ENCODE peak calls at places on chromosomes 4 and X, in four cellular contexts. W, O, L and D are unnamed samples.

GRCh38 chr4:41799126-41799525 is 50.6 kb upstream of the PHOX2B start:
- DNase-seq in O (no peak), L (no peak), W (no peak), D (no peak)

GRCh38 chr4:111689731-111690130 is 455.5 kb upstream of the FAM241A start:
- DNase-seq in O (peak), W (peak), L (no peak), D (no peak)

GRCh38 chrX:130196453-130196852 is 24.7 kb downstream of the RAB33A start:
- DNase-seq in O (peak), L (no peak), W (no peak), D (no peak)

GRCh38 chr4:67288964-67289363 is 256.3 kb downstream of the CENPC start:
- DNase-seq in O (peak), L (peak), W (no peak), D (no peak)

GRCh38 chr4:30719363-30720020 is 677 bp upstream of the PCDH7 start:
- DNase-seq in L (peak), O (peak), W (peak), D (no peak)

GRCh38 chrX:41150043-41150442 is 64.8 kb downstream of the USP9X start:
- DNase-seq in O (no peak), W (no peak), L (no peak), D (no peak)

GRCh38 chr4:185201983-185202962 is 1.5 kb downstream of the CFAP97 start:
- DNase-seq in W (peak), L (peak), O (peak), D (peak)

GRCh38 chr4:128220286-128221235 is 67.1 kb downstream of the PGRMC2 start:
- DNase-seq in W (peak), L (no peak), O (peak), D (peak)

GRCh38 chr4:184420881-184421416 is 53.4 kb downstream of the IRF2 start:
- DNase-seq in O (no peak), W (no peak), L (no peak), D (no peak)

GRCh38 chr4:139595989-139596679 is 40.1 kb upstream of the SETD7 start:
- DNase-seq in W (peak), L (no peak), O (peak), D (peak)

GRCh38 chr4:15955670-15956069 is 7.3 kb downstream of the FGFBP2 start:
- DNase-seq in W (peak), O (peak), L (no peak), D (peak)

GRCh38 chr4:56908206-56909082 is 744 bp downstream of the REST start:
- DNase-seq in O (peak), L (peak), W (peak), D (peak)

GRCh38 chr4:173415885-173416658 is 17.2 kb upstream of the SCRG1 start:
- DNase-seq in O (no peak), W (no peak), L (no peak), D (peak)

GRCh38 chr4:98566491-98567008 is 91.9 kb downstream of the TSPAN5 start:
- DNase-seq in W (peak), O (peak), L (no peak), D (no peak)

GRCh38 chrX:68443155-68443868 is 10.0 kb upstream of the OPHN1 start:
- DNase-seq in W (peak), O (peak), L (no peak), D (peak)

GRCh38 chr4:7573692-7574091 is 139.0 kb upstream of the PSAPL1 start:
- DNase-seq in O (no peak), W (no peak), L (no peak), D (no peak)
- H3K23ac ChIP-seq in O (no peak), W (no peak), L (no peak), D (no peak)

GRCh38 chrX:77167993-77168392 is 279.2 kb upstream of the FGF16 start:
- DNase-seq in W (no peak), O (no peak), L (no peak), D (no peak)
- H3K23ac ChIP-seq in W (no peak), O (no peak), L (no peak), D (no peak)

GRCh38 chr4:8522160-8523120 is 57.8 kb upstream of the GPR78 start:
- DNase-seq in W (no peak), L (no peak), O (no peak), D (peak)
- H3K23ac ChIP-seq in W (no peak), L (no peak), O (no peak), D (no peak)

GRCh38 chr4:80072607-80073361 is at the start of gene ANTXR2:
- DNase-seq in O (peak), W (peak), L (peak), D (peak)

GRCh38 chr4:80069837-80070788 is 2.9 kb downstream of the ANTXR2 start:
- DNase-seq in L (no peak), W (peak), O (peak), D (no peak)

GRCh38 chr4:80070880-80071620 is 2.0 kb downstream of the ANTXR2 start:
- DNase-seq in L (no peak), O (peak), W (peak), D (no peak)

GRCh38 chr4:80073362-80074008 is 456 bp upstream of the ANTXR2 start:
- DNase-seq in O (no peak), L (no peak), W (no peak), D (no peak)

DNA sequence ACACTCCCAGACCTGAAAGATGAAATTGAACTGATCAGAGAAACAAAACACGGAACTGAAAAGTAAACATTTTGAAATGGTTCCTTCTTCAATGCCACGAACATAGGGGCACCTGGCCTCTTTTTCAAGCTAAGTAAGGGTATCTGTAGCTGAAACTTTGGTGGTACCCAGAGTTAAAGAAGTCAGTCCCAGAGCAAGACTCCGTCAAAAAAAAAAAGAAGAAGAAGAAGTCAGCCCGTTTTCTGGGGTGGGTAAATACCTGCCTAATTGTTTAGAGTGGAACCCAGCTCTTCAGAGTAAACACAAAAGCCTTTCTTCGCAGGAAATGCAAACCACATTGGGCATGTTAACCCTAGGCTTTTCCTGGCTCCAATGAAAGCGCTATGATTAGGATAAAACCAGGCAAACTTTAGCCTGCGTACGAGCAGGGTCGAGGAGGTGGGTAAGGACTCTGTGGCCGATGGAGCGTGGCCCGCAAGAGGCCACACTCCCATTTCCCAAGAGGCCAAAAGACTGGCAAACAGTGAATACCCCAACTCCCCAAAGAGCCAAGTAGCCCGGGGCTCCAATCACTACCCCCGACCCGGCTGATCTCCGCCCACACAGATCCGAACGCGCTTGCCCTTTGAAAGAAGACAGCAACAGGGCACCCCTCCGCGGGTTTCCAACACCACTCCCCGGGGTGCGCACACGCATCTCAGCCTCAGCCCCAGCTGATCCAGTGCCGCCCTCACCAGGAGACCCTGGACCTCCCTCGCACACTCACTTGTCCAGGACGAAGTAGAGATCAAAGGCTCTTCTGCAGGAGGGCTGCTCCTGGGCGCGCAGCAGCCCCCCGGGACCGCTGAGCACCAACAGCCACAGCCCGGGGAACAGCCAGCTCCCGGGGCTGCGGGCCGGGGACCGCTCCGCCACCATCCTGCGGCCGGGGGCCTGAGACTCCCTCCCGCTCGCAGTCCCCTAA is 1.1 kb downstream of the ANTXR2 start:
- DNase-seq in W (peak), L (peak), O (peak), D (no peak)
- H3K23ac ChIP-seq in W (peak), L (no peak), O (peak), D (no peak)

DNA sequence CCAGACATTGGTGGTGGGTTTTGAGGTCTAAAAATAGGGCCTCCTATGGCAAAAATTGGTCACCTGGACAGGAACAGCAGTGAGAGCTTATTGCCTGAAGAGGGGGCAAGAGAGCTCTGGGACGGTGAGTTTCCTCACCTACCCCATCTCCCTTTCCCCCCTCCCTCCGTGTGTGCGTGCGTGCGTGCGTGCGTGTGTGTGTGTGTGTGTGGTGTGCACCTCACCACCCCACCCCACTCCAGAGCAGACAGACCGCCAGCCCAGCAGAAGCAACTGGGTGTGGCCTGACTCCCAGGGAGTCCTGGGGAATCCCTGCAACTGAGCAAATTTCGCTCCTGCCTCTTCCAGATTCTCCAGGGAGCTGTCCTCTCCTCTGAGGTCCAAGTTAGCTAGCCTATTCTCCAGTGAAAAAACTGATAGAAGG is 44.7 kb downstream of the PRPS1 start:
- DNase-seq in O (peak), L (peak), W (peak), D (no peak)
- H3K23ac ChIP-seq in O (no peak), L (no peak), W (no peak), D (no peak)

DNA sequence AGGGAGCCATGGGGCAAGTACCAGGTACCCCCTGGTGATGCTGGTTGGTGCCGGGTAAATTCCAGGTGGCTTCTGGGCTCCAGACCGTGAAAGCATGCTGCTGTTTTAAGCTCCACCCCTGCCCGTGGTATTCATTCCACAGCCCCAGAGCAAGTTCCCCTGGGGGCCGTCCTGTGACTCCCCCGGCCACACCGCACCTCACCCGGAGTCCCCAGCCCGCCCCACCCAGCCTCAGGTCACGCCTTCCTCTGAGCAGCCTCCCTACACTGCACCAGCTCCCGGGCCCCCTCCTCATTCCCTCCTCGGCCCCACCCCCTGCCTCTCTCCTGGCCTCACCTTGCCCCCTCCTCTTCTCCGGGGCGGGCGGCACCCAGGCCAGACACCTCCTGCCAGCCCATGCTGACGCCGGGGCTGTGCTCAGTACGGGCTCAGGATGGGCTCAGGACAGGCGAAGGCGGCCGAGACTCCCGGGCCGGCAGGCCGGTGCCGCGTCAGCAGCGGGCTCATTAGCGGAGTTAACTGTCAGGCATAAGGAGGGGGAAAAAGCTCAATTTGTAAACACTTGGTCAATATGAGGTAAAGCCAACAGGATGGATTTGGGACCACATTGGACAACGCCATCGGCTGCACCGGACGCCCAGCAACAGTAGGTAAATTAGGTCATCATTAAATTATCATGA is 127.4 kb downstream of the FAM53A start:
- DNase-seq in O (no peak), W (no peak), L (peak), D (no peak)
- H3K23ac ChIP-seq in O (no peak), W (no peak), L (no peak), D (no peak)

GRCh38 chr4:1683903-1684755 is at the start of gene FAM53A:
- DNase-seq in O (peak), W (peak), L (peak), D (peak)
- H3K23ac ChIP-seq in O (peak), W (peak), L (no peak), D (no peak)